ENCODE peak calls at places on chromosomes 7 and 10, in four cellular contexts. H is lung, O is endodermal cell, Q is A673. J is an unnamed sample.

GRCh38 chr10:97332586-97333350 is 1.8 kb downstream of the FRAT2 start:
- DNase-seq in H (no peak), O (peak; percentile 76), Q (peak; percentile 62), J (no peak)

GRCh38 chr7:64951250-64951848 is 39.5 kb downstream of the ZNF117 start:
- DNase-seq in H (no peak), O (no peak), Q (peak; percentile 65), J (no peak)

GRCh38 chr10:36647540-36647939 is 477.9 kb upstream of the ANKRD30A start:
- DNase-seq in H (no peak), O (peak; percentile 55), Q (peak; percentile 70), J (no peak)

GRCh38 chr7:159105845-159106614 is 38.6 kb downstream of the VIPR2 start:
- DNase-seq in H (no peak), O (peak; percentile 83), Q (peak; percentile 27), J (no peak)

GRCh38 chr7:25454562-25455031 is 226.3 kb upstream of the NPVF start:
- DNase-seq in H (no peak), O (no peak), Q (no peak), J (peak; percentile 73)

GRCh38 chr10:96606216-96606615 is 19.4 kb upstream of the TM9SF3 start:
- DNase-seq in H (no peak), O (no peak), Q (no peak), J (no peak)

GRCh38 chr10:104325436-104326430 is 12.5 kb downstream of the ITPRIP start:
- DNase-seq in H (peak; percentile 71), O (no peak), Q (no peak), J (no peak)

GRCh38 chr10:98300526-98300925 is 32.5 kb upstream of the LOXL4 start:
- DNase-seq in H (no peak), O (peak; percentile 25), Q (no peak), J (no peak)

GRCh38 chr10:4736183-4736582 is 89.8 kb upstream of the AKR1E2 start:
- DNase-seq in H (no peak), O (no peak), Q (no peak), J (no peak)

GRCh38 chr7:66503551-66504031 is 125.1 kb upstream of the KCTD7 start:
- DNase-seq in H (no peak), O (no peak), Q (no peak), J (no peak)

GRCh38 chr10:137031-137430 is 1.8 kb downstream of the ZMYND11 start:
- DNase-seq in H (no peak), O (peak; percentile 82), Q (peak; percentile 56), J (no peak)

GRCh38 chr10:120979435-120980315 is 128.5 kb downstream of the WDR11 start:
- DNase-seq in H (peak; percentile 84), O (peak; percentile 85), Q (peak; percentile 41), J (no peak)

GRCh38 chr10:90041585-90041984 is 340.2 kb downstream of the KIF20B start:
- DNase-seq in H (no peak), O (no peak), Q (no peak), J (no peak)

GRCh38 chr7:21086688-21087087 is 300.0 kb upstream of the SP8 start:
- DNase-seq in H (no peak), O (no peak), Q (no peak), J (no peak)

GRCh38 chr7:479948-480499 is 39.6 kb downstream of the PDGFA start:
- DNase-seq in H (no peak), O (no peak), Q (no peak), J (no peak)

DNA sequence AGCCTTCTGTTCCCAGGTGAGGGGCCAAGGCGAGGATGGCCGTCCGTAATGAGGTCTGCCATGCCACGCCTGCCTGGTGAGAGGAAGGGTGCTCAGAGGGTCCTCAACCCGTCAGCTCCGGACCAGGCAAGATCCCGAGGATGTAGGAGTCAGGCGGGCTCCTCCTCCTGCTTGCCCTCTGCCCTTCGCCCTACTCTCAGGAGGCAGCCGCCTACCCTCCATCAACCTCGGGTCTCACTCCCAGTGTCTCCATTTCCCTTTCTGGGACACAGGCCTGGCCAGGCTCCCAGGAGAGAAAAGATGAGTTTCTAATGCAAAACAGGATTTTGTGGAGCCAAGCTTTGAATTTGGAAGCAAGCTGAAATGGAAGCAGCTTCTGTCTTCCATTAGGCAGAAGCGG is 184.0 kb downstream of the PTPN20 start:
- DNase-seq in H (no peak), O (peak; percentile 20), Q (no peak), J (no peak)
- TF ChIP-seq CTCF in H (no peak), O (no peak), Q (no peak), J (no peak)

DNA sequence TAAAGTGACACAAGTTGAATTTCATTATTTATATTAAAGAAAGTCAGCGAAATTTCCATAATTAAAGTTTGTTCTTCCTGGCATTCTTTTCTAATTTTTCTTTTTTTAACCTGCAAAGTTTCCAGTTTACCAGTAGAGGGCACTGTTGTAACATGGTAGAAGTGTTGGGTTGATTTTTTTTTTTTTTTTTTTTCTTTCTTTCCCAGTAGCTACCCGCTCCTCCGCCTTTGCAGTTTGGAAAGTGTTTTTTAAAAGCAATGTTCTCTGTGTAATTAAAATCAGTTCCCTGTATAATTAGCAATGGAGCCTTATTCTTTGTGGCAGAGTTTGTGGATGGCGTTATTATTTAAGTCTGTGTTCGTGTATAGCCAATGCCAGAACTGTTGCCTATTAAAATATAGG is 53.7 kb downstream of the TAF3 start:
- DNase-seq in H (no peak), O (no peak), Q (peak; percentile 62), J (no peak)
- H3K4me3 ChIP-seq in H (no peak overlapping the region), O (no peak overlapping the region), Q (peak overlapping the region; percentile 46), J (peak overlapping the region; percentile 8)

DNA sequence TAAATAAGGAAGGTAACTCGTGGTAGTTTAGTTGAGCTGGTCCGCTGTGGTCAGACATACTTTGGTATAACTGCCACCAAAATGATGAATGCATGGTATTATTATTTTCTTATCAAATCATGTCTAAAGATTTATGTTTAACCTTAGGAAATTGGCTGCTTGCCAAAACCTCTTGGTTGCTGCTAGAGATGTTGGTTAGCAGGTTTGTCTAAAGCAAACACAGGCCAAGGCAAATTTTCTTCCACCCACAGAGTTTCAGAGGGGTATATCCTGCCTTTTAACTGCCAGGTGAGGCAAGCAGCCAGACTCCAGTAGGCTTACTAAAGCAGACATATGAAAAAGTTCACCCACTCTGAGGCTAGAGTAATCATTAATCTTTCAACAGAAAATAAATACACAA is 101.4 kb downstream of the SEMA3E start:
- DNase-seq in H (peak; percentile 45), O (no peak), Q (peak; percentile 15), J (no peak)
- H3K27ac ChIP-seq in H (no peak overlapping the region), O (no peak overlapping the region), Q (no peak overlapping the region), J (no peak overlapping the region)

GRCh38 chr7:49708590-49708989 is 64.8 kb upstream of the VWC2 start:
- DNase-seq in H (no peak), O (no peak), Q (no peak), J (no peak)

GRCh38 chr7:49718755-49719154 is 54.7 kb upstream of the VWC2 start:
- DNase-seq in H (no peak), O (no peak), Q (no peak), J (no peak)

GRCh38 chr7:49717547-49717946 is 55.9 kb upstream of the VWC2 start:
- DNase-seq in H (no peak), O (no peak), Q (no peak), J (no peak)

GRCh38 chr7:49714182-49714581 is 59.3 kb upstream of the VWC2 start:
- DNase-seq in H (no peak), O (no peak), Q (no peak), J (no peak)
- TF ChIP-seq CTCF in H (no peak), O (no peak), Q (no peak), J (no peak)

DNA sequence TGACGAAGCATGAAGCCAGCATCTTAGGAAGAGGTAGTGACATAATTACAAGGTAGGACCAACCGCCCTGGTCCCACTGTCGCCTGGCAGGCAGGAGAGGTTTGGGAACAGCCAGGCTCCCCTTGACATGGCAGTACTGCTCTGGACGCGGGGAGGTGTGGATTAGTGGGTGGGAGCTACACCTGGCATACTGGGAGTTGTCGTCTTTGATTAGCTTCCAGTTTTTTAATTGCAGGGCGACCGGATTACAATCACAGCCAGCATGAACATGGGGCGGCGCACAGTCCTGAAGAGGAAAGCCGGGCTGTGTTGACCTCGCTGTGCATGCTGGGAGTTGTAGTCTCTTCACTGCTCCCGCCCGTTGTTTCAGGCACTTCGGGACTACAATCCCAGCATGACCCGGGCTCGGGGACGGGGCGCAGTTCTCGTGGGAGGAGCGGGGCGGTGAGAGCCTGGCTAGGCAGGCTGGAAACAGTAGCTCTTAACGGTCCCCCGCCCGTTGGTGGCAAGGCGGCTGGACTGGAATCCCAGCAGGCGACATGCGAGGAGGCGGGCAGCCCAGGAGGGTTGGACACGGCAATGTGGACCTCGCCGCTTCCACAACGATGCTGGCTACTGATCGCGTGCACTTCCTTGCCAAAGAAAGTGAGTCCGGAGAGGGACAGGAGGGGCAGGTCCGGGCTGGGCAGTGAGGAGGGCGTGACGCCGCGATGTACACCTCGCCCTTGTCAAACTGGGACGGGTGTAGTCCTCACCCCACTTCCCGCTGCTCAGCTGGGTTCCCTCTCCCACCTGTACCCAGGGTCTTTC is 98.0 kb upstream of the ZNF722 start:
- DNase-seq in H (peak; percentile 97), O (no peak), Q (no peak), J (peak; percentile 75)
- H3K4me3 ChIP-seq in H (peak overlapping the region; percentile 78), O (no peak overlapping the region), Q (no peak overlapping the region), J (peak overlapping the region; percentile 75)

GRCh38 chr7:106543221-106543757 is 117.7 kb downstream of the CCDC71L start:
- DNase-seq in H (no peak), O (no peak), Q (no peak), J (no peak)
- H3K27ac ChIP-seq in H (no peak overlapping the region), O (no peak overlapping the region), Q (no peak overlapping the region), J (no peak overlapping the region)

GRCh38 chr10:86632009-86632800 is 22.1 kb upstream of the OPN4 start:
- DNase-seq in H (no peak), O (peak; percentile 93), Q (no peak), J (no peak)
- TF ChIP-seq CTCF in H (no peak), O (peak; percentile 79), Q (peak; percentile 11), J (peak; percentile 53)